ENCODE peak calls at places on chromosomes 2 and 18, in five cellular contexts. Z is breast epithelium, J is tibial artery, O is IMR-90, W is tibial nerve. L is an unnamed sample.

GRCh38 chr18:58267493-58267892 is 223.5 kb downstream of the NEDD4L start:
- DNase-seq in Z (no peak), J (no peak), O (peak; percentile 31), W (no peak), L (no peak)

GRCh38 chr18:13265901-13266207 is 47.3 kb downstream of the LDLRAD4 start:
- DNase-seq in Z (no peak), W (no peak), O (no peak), J (no peak), L (no peak)

GRCh38 chr2:120454993-120455789 is 109.3 kb downstream of the INHBB start:
- DNase-seq in Z (no peak), O (peak; percentile 71), W (no peak), J (no peak), L (no peak)

GRCh38 chr2:230203110-230203676 is 16.6 kb downstream of the SP110 start:
- DNase-seq in O (no peak), W (no peak), Z (no peak), J (no peak), L (no peak)

GRCh38 chr2:207423886-207424285 is 105.9 kb upstream of the CREB1 start:
- DNase-seq in Z (no peak), W (no peak), O (peak; percentile 98), J (no peak), L (no peak)

GRCh38 chr2:42748846-42749245 is 15.1 kb downstream of the OXER1 start:
- DNase-seq in O (no peak), J (no peak), W (no peak), Z (no peak), L (no peak)

GRCh38 chr2:29050591-29050990 is 23.7 kb downstream of the PCARE start:
- DNase-seq in J (no peak), W (no peak), O (no peak), Z (no peak), L (no peak)

GRCh38 chr18:28267878-28268625 is 91.1 kb upstream of the CDH2 start:
- DNase-seq in Z (no peak), W (no peak), O (peak; percentile 31), J (no peak), L (no peak)

GRCh38 chr2:38214209-38214717 is 138.3 kb upstream of the CYP1B1 start:
- DNase-seq in W (no peak), Z (no peak), J (no peak), O (no peak), L (no peak)

GRCh38 chr2:28314968-28315367 is 77.7 kb upstream of the FOSL2 start:
- DNase-seq in O (no peak), W (no peak), J (no peak), Z (no peak), L (no peak)

GRCh38 chr2:42092084-42092996 is 44.5 kb downstream of the PKDCC start:
- DNase-seq in J (peak; percentile 29), O (no peak), Z (no peak), W (no peak), L (no peak)

GRCh38 chr2:31079665-31080064 is 58.6 kb downstream of the GALNT14 start:
- DNase-seq in O (no peak), W (no peak), Z (no peak), J (no peak), L (no peak)

GRCh38 chr2:95319481-95320343 is 22.6 kb downstream of the KCNIP3 start:
- DNase-seq in O (no peak), J (no peak), W (no peak), Z (no peak), L (no peak)

GRCh38 chr18:2979871-2980606 is 32.9 kb downstream of the LPIN2 start:
- DNase-seq in O (no peak), J (peak; percentile 60), Z (no peak), W (no peak), L (no peak)

GRCh38 chr2:237242091-237242536 is 156.4 kb downstream of the COPS8 start:
- DNase-seq in J (no peak), O (peak; percentile 30), Z (no peak), W (peak; percentile 35), L (no peak)

GRCh38 chr2:23630111-23630480 is 245.1 kb downstream of the KLHL29 start:
- DNase-seq in W (no peak), J (no peak), O (no peak), Z (no peak), L (no peak)

DNA sequence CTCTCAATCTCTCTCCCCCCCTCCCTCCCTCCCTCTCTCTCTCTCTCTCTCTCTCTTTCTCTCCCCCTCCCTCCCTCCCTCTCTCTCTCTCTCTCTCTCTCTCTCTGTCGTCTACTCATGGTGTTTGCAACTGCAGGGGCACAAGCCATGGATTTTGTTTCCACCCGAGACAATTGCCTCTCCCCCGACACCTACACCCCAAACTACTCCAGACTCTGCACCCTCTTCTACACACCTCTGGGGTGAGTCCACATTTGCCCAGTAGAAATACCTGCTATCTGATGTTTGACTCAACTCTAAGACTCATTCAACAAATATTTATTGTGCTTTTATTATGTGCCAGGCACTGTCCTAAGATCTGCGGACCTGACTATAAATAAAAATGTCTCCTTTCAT is 93.7 kb downstream of the TMEM17 start:
- DNase-seq in Z (no peak), O (peak; percentile 7), J (no peak), W (no peak), L (no peak)
- TF ChIP-seq CTCF in Z (no peak), O (no peak), J (no peak), W (peak; percentile 1), L (peak; percentile 49)

GRCh38 chr18:907171-907879 is 2.7 kb downstream of the ADCYAP1 start:
- DNase-seq in Z (no peak), O (no peak), J (no peak), W (no peak), L (no peak)

GRCh38 chr18:905948-906415 is 1.3 kb downstream of the ADCYAP1 start:
- DNase-seq in J (no peak), W (no peak), Z (no peak), O (no peak), L (no peak)

GRCh38 chr18:905307-905947 is 756 bp downstream of the ADCYAP1 start:
- DNase-seq in Z (no peak), W (no peak), O (no peak), J (no peak), L (no peak)

GRCh38 chr18:907880-908512 is 3.3 kb downstream of the ADCYAP1 start:
- DNase-seq in Z (no peak), J (no peak), O (no peak), W (no peak), L (no peak)

GRCh38 chr18:906416-907170 is 1.9 kb downstream of the ADCYAP1 start:
- DNase-seq in W (no peak), O (no peak), Z (no peak), J (no peak), L (no peak)
- H3K4me1 ChIP-seq in W (peaks cover 27% of the 10 kb centered on the region), O (no peaks in the 10 kb centered on the region), Z (peaks cover 7% of the 10 kb centered on the region), J (peaks cover 52% of the 10 kb centered on the region), L (no peaks in the 10 kb centered on the region)

DNA sequence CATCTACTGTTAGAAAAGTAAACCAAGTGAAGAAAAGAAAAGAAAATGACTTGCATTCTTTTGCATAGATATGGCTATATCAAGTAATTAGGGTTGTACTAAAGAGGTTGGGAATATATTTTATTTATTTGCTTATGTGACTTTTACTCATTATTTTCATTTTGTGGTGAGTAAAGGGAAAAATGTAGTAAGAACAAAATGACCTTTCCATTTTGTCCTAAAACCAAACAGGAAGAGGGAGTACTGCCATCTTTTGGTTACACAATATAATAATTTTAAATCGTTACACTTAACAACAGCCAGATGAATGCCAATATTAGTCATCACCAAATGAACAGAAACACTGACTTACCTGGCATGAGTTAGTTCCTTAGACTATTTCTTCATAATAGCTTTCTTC is 47.3 kb upstream of the NDUFV2 start:
- DNase-seq in O (peak; percentile 86), J (no peak), Z (no peak), W (no peak), L (no peak)
- TF ChIP-seq CTCF in O (peak; percentile 58), J (peak; percentile 19), Z (peak; percentile 21), W (peak; percentile 9), L (peak; percentile 39)

GRCh38 chr2:197706839-197707207 is 1.7 kb downstream of the MARS2 start:
- DNase-seq in Z (no peak), W (no peak), J (no peak), O (no peak), L (no peak)
- H3K4me1 ChIP-seq in Z (no peaks in the 10 kb centered on the region), W (peaks cover 20% of the 10 kb centered on the region), J (peaks cover 42% of the 10 kb centered on the region), O (peaks cover 6% of the 10 kb centered on the region), L (peaks cover 45% of the 10 kb centered on the region)